ENCODE peak calls at places on chromosomes 11 and 22, in ten cellular contexts. X, U, Q, J, E, T, R, N, V and I are unnamed samples.

GRCh38 chr11:65920035-65920802 is 993 bp downstream of the DRAP1 start:
- DNase-seq in X (no peak), U (no peak), Q (no peak), J (no peak), E (no peak), T (no peak), R (no peak), N (no peak), V (no peak), I (no peak)

GRCh38 chr11:64074239-64074638 is 38.5 kb downstream of the FLRT1 start:
- DNase-seq in X (no peak), U (no peak), Q (no peak), J (no peak), E (no peak), T (peak), R (no peak), N (no peak), V (no peak), I (peak)

GRCh38 chr22:29689872-29690213 is 30.0 kb upstream of the CABP7 start:
- DNase-seq in X (peak), U (peak), Q (peak), J (peak), E (no peak), T (peak), R (no peak), N (no peak), V (peak), I (no peak)

GRCh38 chr22:21568207-21569075 is 927 bp downstream of the UBE2L3 start:
- DNase-seq in X (no peak), U (peak), Q (no peak), J (no peak), E (peak), T (peak), R (no peak), N (no peak), V (peak), I (no peak)

GRCh38 chr22:44586337-44586990 is 88.4 kb upstream of the RTL6 start:
- DNase-seq in X (peak), U (no peak), Q (no peak), J (no peak), E (no peak), T (no peak), R (no peak), N (no peak), V (no peak), I (no peak)

GRCh38 chr11:133929401-133930052 is 27.2 kb downstream of the IGSF9B start:
- DNase-seq in X (no peak), U (no peak), Q (no peak), J (no peak), E (no peak), T (no peak), R (no peak), N (no peak), V (no peak), I (no peak)

GRCh38 chr11:42631223-42631843 is 680.5 kb upstream of the API5 start:
- DNase-seq in X (no peak), U (peak), Q (no peak), J (no peak), E (peak), T (no peak), R (no peak), N (no peak), V (peak), I (no peak)

GRCh38 chr11:114259551-114259983 is 36.6 kb upstream of the NNMT start:
- DNase-seq in X (no peak), U (no peak), Q (no peak), J (no peak), E (no peak), T (no peak), R (no peak), N (no peak), V (no peak), I (no peak)

GRCh38 chr11:62610403-62610802 is 2.2 kb downstream of the EML3 start:
- DNase-seq in X (no peak), U (no peak), Q (no peak), J (no peak), E (no peak), T (no peak), R (no peak), N (no peak), V (no peak), I (no peak)

GRCh38 chr22:23066200-23067022 is 3.9 kb upstream of the GNAZ start:
- DNase-seq in X (no peak), U (peak), Q (no peak), J (no peak), E (no peak), T (no peak), R (no peak), N (no peak), V (no peak), I (no peak)

GRCh38 chr11:101346591-101346990 is 217.0 kb upstream of the PGR start:
- DNase-seq in X (no peak), U (no peak), Q (no peak), J (no peak), E (peak), T (no peak), R (no peak), N (no peak), V (no peak), I (peak)

GRCh38 chr11:59247535-59248227 is 35.0 kb upstream of the MPEG1 start:
- DNase-seq in X (no peak), U (no peak), Q (no peak), J (peak), E (peak), T (no peak), R (no peak), N (no peak), V (no peak), I (peak)

GRCh38 chr11:122754553-122755322 is 83.6 kb upstream of the CRTAM start:
- DNase-seq in X (no peak), U (peak), Q (no peak), J (peak), E (no peak), T (peak), R (no peak), N (no peak), V (no peak), I (no peak)

GRCh38 chr11:95074806-95075563 is 8.3 kb downstream of the SRSF8 start:
- DNase-seq in X (no peak), U (no peak), Q (no peak), J (no peak), E (peak), T (no peak), R (no peak), N (no peak), V (peak), I (no peak)

GRCh38 chr11:128477811-128478210 is 109.5 kb downstream of the ETS1 start:
- DNase-seq in X (no peak), U (peak), Q (no peak), J (no peak), E (no peak), T (no peak), R (no peak), N (no peak), V (no peak), I (no peak)

GRCh38 chr11:67433536-67434394 is 3.7 kb downstream of the PTPRCAP start:
- DNase-seq in X (no peak), U (no peak), Q (no peak), J (no peak), E (no peak), T (no peak), R (no peak), N (no peak), V (no peak), I (no peak)

GRCh38 chr11:102564110-102564509 is 33.6 kb upstream of the MMP7 start:
- DNase-seq in X (no peak), U (no peak), Q (no peak), J (no peak), E (peak), T (no peak), R (peak), N (no peak), V (peak), I (peak)

GRCh38 chr11:17500673-17501072 is 24.0 kb upstream of the ABCC8 start:
- DNase-seq in X (no peak), U (no peak), Q (no peak), J (no peak), E (no peak), T (no peak), R (no peak), N (no peak), V (no peak), I (no peak)

GRCh38 chr11:70556884-70557741 is 158.8 kb downstream of the CTTN start:
- DNase-seq in X (no peak), U (no peak), Q (no peak), J (no peak), E (peak), T (no peak), R (peak), N (no peak), V (peak), I (peak)